ENCODE peak calls at places on chromosomes 16 and 17, in eight cellular contexts. S is breast epithelium; J is ecto neural progenitor cell; D is H7; M is nucleus accumbens; X is CD8-positive, alpha-beta memory T cell; N is effector memory CD8-positive, alpha-beta T cell; P is stimulated activated CD4-positive, alpha-beta T cell treated with anti-CD3 and anti-CD28 coated beads, Interleukin-1b, Interleukin-23, amount 100 ng/mL, for 1 hour. B is an unnamed sample.

GRCh38 chr17:74646231-74646630 is 22.7 kb upstream of the CD300E start:
- DNase-seq in S (no peak), J (peak), D (peak), M (no peak), X (peak), N (no peak), P (no peak), B (peak)

GRCh38 chr17:30236807-30237206 is 1.3 kb upstream of the SLC6A4 start:
- DNase-seq in S (no peak), J (peak), D (peak), M (no peak), X (no peak), N (no peak), P (no peak), B (peak)

GRCh38 chr17:44442806-44443205 is 53.4 kb upstream of the ITGA2B start:
- DNase-seq in S (no peak), J (no peak), D (no peak), M (no peak), X (no peak), N (no peak), P (no peak), B (no peak)

GRCh38 chr16:74296120-74296464 is 522 bp upstream of the PSMD7 start:
- DNase-seq in S (no peak), J (no peak), D (no peak), M (no peak), X (no peak), N (no peak), P (no peak), B (peak)

GRCh38 chr16:87238371-87238715 is 78.8 kb downstream of the C16orf95 start:
- DNase-seq in S (no peak), J (no peak), D (no peak), M (no peak), X (no peak), N (no peak), P (no peak), B (no peak)

GRCh38 chr16:81796035-81796434 is 16.9 kb downstream of the PLCG2 start:
- DNase-seq in S (no peak), J (no peak), D (no peak), M (no peak), X (no peak), N (no peak), P (no peak), B (peak)

GRCh38 chr16:2715519-2715918 is 4.5 kb downstream of the PRSS27 start:
- DNase-seq in S (peak), J (peak), D (peak), M (peak), X (peak), N (peak), P (peak), B (peak)

GRCh38 chr17:35257080-35257701 is 14.3 kb downstream of the SLFN5 start:
- DNase-seq in S (peak), J (no peak), D (no peak), M (no peak), X (no peak), N (no peak), P (no peak), B (no peak)

GRCh38 chr17:50050431-50051032 is 5.4 kb upstream of the ITGA3 start:
- DNase-seq in S (no peak), J (no peak), D (no peak), M (no peak), X (no peak), N (no peak), P (no peak), B (no peak)

GRCh38 chr17:6713130-6713917 is at the start of gene SLC13A5:
- DNase-seq in S (no peak), J (peak), D (peak), M (no peak), X (no peak), N (no peak), P (no peak), B (no peak)

GRCh38 chr16:48117217-48118105 is 38.3 kb downstream of the ABCC12 start:
- DNase-seq in S (no peak), J (peak), D (peak), M (peak), X (peak), N (peak), P (peak), B (peak)

GRCh38 chr17:79944251-79944812 is 91.3 kb downstream of the TBC1D16 start:
- DNase-seq in S (peak), J (peak), D (peak), M (no peak), X (no peak), N (no peak), P (no peak), B (no peak)

GRCh38 chr16:1172651-1173050 is 19.7 kb downstream of the CACNA1H start:
- DNase-seq in S (no peak), J (no peak), D (peak), M (no peak), X (no peak), N (no peak), P (no peak), B (no peak)

GRCh38 chr16:84303023-84303422 is 8.3 kb downstream of the WFDC1 start:
- DNase-seq in S (no peak), J (no peak), D (no peak), M (no peak), X (no peak), N (no peak), P (no peak), B (no peak)